ENCODE peak calls at places on chromosomes 12 and 14, in eight cellular contexts. S is H9; N is body of pancreas; R is mesenchymal stem cell; D is HCT116; O is Peyer's patch; M is CD8-positive, alpha-beta T cell; U is tibial artery. G is an unnamed sample.

GRCh38 chr14:99751539-99752485 is 41.4 kb upstream of the EML1 start:
- DNase-seq in D (no peak), S (no peak), O (no peak), U (no peak), N (no peak), M (no peak), R (peak; percentile 90), G (peak; percentile 74)

GRCh38 chr12:29783773-29784666 is at the start of gene TMTC1:
- DNase-seq in N (peak; percentile 56), M (no peak), D (no peak), R (peak; percentile 76), O (peak; percentile 59), U (peak; percentile 67), S (peak; percentile 88), G (peak; percentile 84)

GRCh38 chr14:63308723-63309317 is 9.9 kb downstream of the GPHB5 start:
- DNase-seq in N (no peak), M (peak; percentile 12), R (no peak), U (no peak), O (no peak), S (peak; percentile 80), D (peak; percentile 40), G (no peak)

GRCh38 chr12:124305776-124306685 is 11.1 kb downstream of the RFLNA start:
- DNase-seq in D (no peak), M (no peak), U (no peak), S (no peak), R (no peak), O (no peak), N (no peak), G (peak; percentile 34)

GRCh38 chr12:108611884-108612415 is 14.1 kb upstream of the TMEM119 start:
- DNase-seq in S (peak; percentile 84), U (no peak), N (no peak), R (peak; percentile 91), O (peak; percentile 69), M (peak; percentile 64), D (peak; percentile 72), G (no peak)

GRCh38 chr14:90281261-90281660 is 24.9 kb downstream of the PSMC1 start:
- DNase-seq in M (no peak), N (no peak), O (no peak), S (no peak), D (no peak), U (no peak), R (peak; percentile 70), G (no peak)

GRCh38 chr12:92403210-92404175 is 257.8 kb upstream of the BTG1 start:
- DNase-seq in O (peak; percentile 82), U (no peak), M (peak; percentile 53), S (no peak), D (no peak), R (no peak), N (no peak), G (no peak)

GRCh38 chr12:47887529-47887928 is 17.3 kb downstream of the VDR start:
- DNase-seq in O (no peak), U (no peak), D (no peak), S (no peak), N (no peak), R (no peak), M (no peak), G (no peak)

GRCh38 chr14:61430066-61430757 is 108.8 kb downstream of the PRKCH start:
- DNase-seq in D (no peak), R (no peak), S (no peak), O (no peak), U (no peak), N (no peak), M (no peak), G (no peak)

GRCh38 chr14:53509227-53509822 is 356.2 kb upstream of the DDHD1 start:
- DNase-seq in D (no peak), M (no peak), R (peak; percentile 62), N (no peak), S (peak; percentile 30), O (peak; percentile 55), U (peak; percentile 72), G (no peak)

GRCh38 chr12:132907216-132907615 is 19.8 kb upstream of the CHFR start:
- DNase-seq in S (no peak), O (no peak), U (no peak), N (no peak), D (no peak), M (no peak), R (no peak), G (no peak)

GRCh38 chr12:108328420-108328819 is 10.7 kb downstream of the CMKLR1 start:
- DNase-seq in M (no peak), D (no peak), R (no peak), S (no peak), U (no peak), O (no peak), N (no peak), G (no peak)

GRCh38 chr12:56029666-56030293 is 8.9 kb downstream of the IKZF4 start:
- DNase-seq in D (no peak), R (peak; percentile 72), U (no peak), M (peak; percentile 44), S (peak; percentile 48), N (peak; percentile 56), O (peak; percentile 68), G (no peak)

GRCh38 chr12:39723831-39724230 is 104.2 kb upstream of the ABCD2 start:
- DNase-seq in O (no peak), R (peak; percentile 7), N (no peak), S (peak; percentile 30), U (peak; percentile 21), M (no peak), D (no peak), G (peak; percentile 30)

GRCh38 chr12:6039894-6040601 is 84.4 kb downstream of the VWF start:
- DNase-seq in R (peak; percentile 73), M (peak; percentile 43), O (peak; percentile 74), S (peak; percentile 84), U (peak; percentile 44), N (peak; percentile 62), D (peak; percentile 57), G (peak; percentile 76)

GRCh38 chr12:78146365-78146772 is 315.7 kb downstream of the NAV3 start:
- DNase-seq in R (peak; percentile 50), S (no peak), U (no peak), M (no peak), N (no peak), O (no peak), D (peak; percentile 27), G (no peak)

GRCh38 chr14:81447018-81447770 is 47.1 kb upstream of the STON2 start:
- DNase-seq in S (no peak), M (no peak), R (no peak), O (no peak), U (no peak), N (no peak), D (no peak), G (no peak)

GRCh38 chr12:115871714-115872113 is 405.8 kb downstream of the MED13L start:
- DNase-seq in D (peak; percentile 58), O (peak; percentile 50), U (no peak), N (no peak), R (peak; percentile 35), S (peak; percentile 74), M (no peak), G (no peak)

GRCh38 chr14:57692671-57693070 is 173.2 kb downstream of the SLC35F4 start:
- DNase-seq in U (no peak), R (peak; percentile 21), D (peak; percentile 49), S (no peak), O (no peak), M (no peak), N (no peak), G (no peak)

GRCh38 chr12:100868487-100868886 is 73.9 kb downstream of the ANO4 start:
- DNase-seq in D (no peak), R (peak; percentile 45), N (no peak), U (no peak), M (no peak), S (no peak), O (no peak), G (no peak)

GRCh38 chr14:85934123-85934885 is 404.4 kb downstream of the FLRT2 start:
- DNase-seq in M (peak; percentile 56), S (no peak), U (no peak), R (peak; percentile 25), O (peak; percentile 64), N (no peak), D (no peak), G (peak; percentile 44)

GRCh38 chr12:19834596-19834995 is 395.3 kb downstream of the AEBP2 start:
- DNase-seq in D (no peak), N (no peak), R (peak; percentile 53), M (no peak), O (no peak), U (no peak), S (no peak), G (no peak)

GRCh38 chr12:118714051-118714460 is 267.3 kb upstream of the SRRM4 start:
- DNase-seq in M (no peak), O (no peak), S (peak; percentile 68), R (no peak), N (no peak), D (peak; percentile 34), U (no peak), G (no peak)

GRCh38 chr12:118715647-118716046 is 265.7 kb upstream of the SRRM4 start:
- DNase-seq in U (no peak), O (no peak), D (no peak), R (no peak), S (no peak), N (no peak), M (no peak), G (no peak)

GRCh38 chr12:118711185-118711584 is 270.2 kb upstream of the SRRM4 start:
- DNase-seq in R (no peak), O (no peak), S (no peak), M (no peak), D (no peak), U (no peak), N (no peak), G (no peak)

GRCh38 chr12:118714500-118714899 is 266.8 kb upstream of the SRRM4 start:
- DNase-seq in R (no peak), S (no peak), U (no peak), M (no peak), D (no peak), O (no peak), N (no peak), G (no peak)
- H3K27ac ChIP-seq in R (no peak overlapping the region), S (no peak overlapping the region), U (no peak overlapping the region), M (no peak overlapping the region), D (no peak overlapping the region), O (no peak overlapping the region), N (no peak overlapping the region), G (no peak overlapping the region)

GRCh38 chr14:71556730-71557129 is 375.5 kb upstream of the RGS6 start:
- DNase-seq in M (no peak), R (no peak), S (no peak), U (no peak), N (no peak), D (no peak), O (no peak), G (no peak)
- H3K27ac ChIP-seq in M (no peak overlapping the region), R (no peak overlapping the region), S (no peak overlapping the region), U (no peak overlapping the region), N (peak overlapping the region; percentile 46), D (no peak overlapping the region), O (peak overlapping the region; percentile 54), G (no peak overlapping the region)

DNA sequence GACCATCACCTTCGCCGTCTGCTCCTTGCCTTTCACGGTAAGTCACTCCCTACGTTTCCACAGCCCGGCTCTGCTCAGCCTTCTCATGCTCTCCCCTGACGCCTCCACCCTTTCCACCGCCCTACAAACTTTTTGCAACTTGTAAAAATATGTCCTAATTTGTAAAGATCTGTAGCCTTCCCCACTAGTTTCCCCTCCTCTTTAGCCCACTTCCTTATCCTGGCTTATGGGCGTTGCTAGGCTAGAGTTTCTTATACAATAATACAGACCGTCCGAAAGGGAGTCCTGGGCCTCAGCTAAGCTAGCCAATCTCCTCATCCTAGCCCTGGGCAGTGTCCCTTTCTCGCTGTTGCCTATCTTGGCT is 1.2 kb downstream of the PTGER2 start:
- DNase-seq in U (no peak), N (no peak), O (peak; percentile 58), S (no peak), D (no peak), M (no peak), R (peak; percentile 41), G (no peak)
- H3K27ac ChIP-seq in U (no peak overlapping the region), N (peak overlapping the region; percentile 46), O (peak overlapping the region; percentile 89), S (no peak overlapping the region), D (no peak overlapping the region), M (peak overlapping the region; percentile 70), R (no peak overlapping the region), G (no peak overlapping the region)

GRCh38 chr14:74654931-74655330 is 42.9 kb upstream of the LTBP2 start:
- DNase-seq in N (no peak), U (no peak), M (no peak), R (no peak), S (no peak), O (no peak), D (no peak), G (no peak)
- H3K27ac ChIP-seq in N (no peak overlapping the region), U (peak overlapping the region; percentile 65), M (no peak overlapping the region), R (no peak overlapping the region), S (no peak overlapping the region), O (no peak overlapping the region), D (no peak overlapping the region), G (no peak overlapping the region)